ENCODE peak calls at places on chromosomes 5 and 9, in eight cellular contexts. W is ascending aorta; I is IMR-90; J is upper lobe of left lung; T is CD8-positive, alpha-beta T cell; X is left ventricle myocardium inferior; B is right lobe of liver; R is tibial artery. F is an unnamed sample.

GRCh38 chr9:111966324-111966723 is 69.7 kb downstream of the UGCG start:
- DNase-seq in W (no peak), I (no peak), J (no peak), T (no peak), X (no peak), B (no peak), R (no peak), F (no peak)

GRCh38 chr5:125117556-125117955 is 371.1 kb upstream of the ZNF608 start:
- DNase-seq in W (no peak), I (peak; percentile 56), J (no peak), T (no peak), X (no peak), B (no peak), R (no peak), F (no peak)

GRCh38 chr9:89996717-89997116 is 391.9 kb downstream of the GADD45G start:
- DNase-seq in W (no peak), I (no peak), J (peak; percentile 44), T (no peak), X (no peak), B (no peak), R (no peak), F (no peak)

GRCh38 chr5:10232386-10232785 is 17.3 kb downstream of the ATPSCKMT start:
- DNase-seq in W (no peak), I (no peak), J (no peak), T (no peak), X (no peak), B (no peak), R (no peak), F (no peak)

GRCh38 chr9:88808019-88808656 is 183.1 kb upstream of the S1PR3 start:
- DNase-seq in W (peak; percentile 53), I (no peak), J (no peak), T (no peak), X (no peak), B (no peak), R (no peak), F (no peak)

GRCh38 chr5:78600656-78601452 is 47.7 kb downstream of the LHFPL2 start:
- DNase-seq in W (no peak), I (peak; percentile 84), J (no peak), T (no peak), X (no peak), B (no peak), R (no peak), F (no peak)

GRCh38 chr5:13249854-13250253 is 694.6 kb downstream of the DNAH5 start:
- DNase-seq in W (no peak), I (no peak), J (no peak), T (no peak), X (no peak), B (no peak), R (no peak), F (no peak)

GRCh38 chr5:67146574-67146973 is 50.0 kb downstream of the CD180 start:
- DNase-seq in W (no peak), I (peak; percentile 47), J (no peak), T (no peak), X (no peak), B (no peak), R (no peak), F (no peak)

GRCh38 chr9:106503759-106504158 is 359.2 kb upstream of the ZNF462 start:
- DNase-seq in W (no peak), I (no peak), J (no peak), T (no peak), X (no peak), B (no peak), R (no peak), F (no peak)

GRCh38 chr5:110738503-110738811 is 350 bp upstream of the SLC25A46 start:
- DNase-seq in W (no peak), I (no peak), J (no peak), T (no peak), X (no peak), B (no peak), R (no peak), F (no peak)

GRCh38 chr5:141617128-141617527 is 1.7 kb downstream of the DIAPH1 start:
- DNase-seq in W (no peak), I (peak; percentile 29), J (no peak), T (no peak), X (no peak), B (no peak), R (no peak), F (no peak)

GRCh38 chr9:15697459-15697858 is 144.6 kb downstream of the CCDC171 start:
- DNase-seq in W (no peak), I (peak; percentile 95), J (no peak), T (no peak), X (no peak), B (no peak), R (no peak), F (no peak)

GRCh38 chr5:134370306-134370870 is 981 bp upstream of the UBE2B start:
- DNase-seq in W (no peak), I (no peak), J (no peak), T (peak; percentile 10), X (no peak), B (no peak), R (no peak), F (no peak)

GRCh38 chr5:80128129-80128528 is 93.0 kb downstream of the THBS4 start:
- DNase-seq in W (no peak), I (no peak), J (no peak), T (no peak), X (no peak), B (no peak), R (no peak), F (no peak)

GRCh38 chr9:126023962-126024361 is 276.8 kb downstream of the PBX3 start:
- DNase-seq in W (no peak), I (no peak), J (no peak), T (no peak), X (no peak), B (no peak), R (no peak), F (no peak)

GRCh38 chr5:16453609-16454008 is 12.0 kb downstream of the ZNF622 start:
- DNase-seq in W (no peak), I (no peak), J (no peak), T (no peak), X (no peak), B (no peak), R (no peak), F (no peak)
- TF ChIP-seq CTCF in W (no peak), I (no peak), J (no peak), T (no peak), X (peak; percentile 47), B (no peak), R (no peak), F (no peak)

GRCh38 chr5:72402381-72402890 is 82.3 kb downstream of the PTCD2 start:
- DNase-seq in W (no peak), I (peak; percentile 85), J (no peak), T (no peak), X (no peak), B (no peak), R (no peak), F (no peak)

GRCh38 chr5:72407078-72407477 is 86.9 kb downstream of the PTCD2 start:
- DNase-seq in W (no peak), I (no peak), J (no peak), T (no peak), X (no peak), B (no peak), R (no peak), F (no peak)

GRCh38 chr5:72400950-72401349 is 80.8 kb downstream of the PTCD2 start:
- DNase-seq in W (no peak), I (no peak), J (no peak), T (no peak), X (no peak), B (no peak), R (no peak), F (no peak)

GRCh38 chr5:72407541-72407940 is 87.4 kb downstream of the PTCD2 start:
- DNase-seq in W (no peak), I (peak; percentile 47), J (no peak), T (no peak), X (no peak), B (no peak), R (no peak), F (no peak)

GRCh38 chr5:72402959-72403628 is 82.9 kb downstream of the PTCD2 start:
- DNase-seq in W (peak; percentile 88), I (no peak), J (no peak), T (no peak), X (peak; percentile 21), B (no peak), R (peak; percentile 55), F (no peak)
- H3K27ac ChIP-seq in W (peak overlapping the region; percentile 75), I (no peak overlapping the region), J (no peak overlapping the region), T (no peak overlapping the region), X (peak overlapping the region; percentile 72), B (no peak overlapping the region), R (peak overlapping the region; percentile 73), F (no peak overlapping the region)

GRCh38 chr5:38663276-38663675 is 106.8 kb upstream of the LIFR start:
- DNase-seq in W (no peak), I (no peak), J (no peak), T (no peak), X (no peak), B (no peak), R (no peak), F (no peak)

GRCh38 chr5:38657020-38657419 is 100.6 kb upstream of the LIFR start:
- DNase-seq in W (no peak), I (no peak), J (no peak), T (no peak), X (no peak), B (no peak), R (no peak), F (no peak)

GRCh38 chr5:38655691-38656090 is 99.2 kb upstream of the LIFR start:
- DNase-seq in W (no peak), I (no peak), J (no peak), T (no peak), X (no peak), B (no peak), R (no peak), F (no peak)

GRCh38 chr5:38662088-38662487 is 105.6 kb upstream of the LIFR start:
- DNase-seq in W (no peak), I (no peak), J (no peak), T (no peak), X (no peak), B (no peak), R (no peak), F (no peak)

DNA sequence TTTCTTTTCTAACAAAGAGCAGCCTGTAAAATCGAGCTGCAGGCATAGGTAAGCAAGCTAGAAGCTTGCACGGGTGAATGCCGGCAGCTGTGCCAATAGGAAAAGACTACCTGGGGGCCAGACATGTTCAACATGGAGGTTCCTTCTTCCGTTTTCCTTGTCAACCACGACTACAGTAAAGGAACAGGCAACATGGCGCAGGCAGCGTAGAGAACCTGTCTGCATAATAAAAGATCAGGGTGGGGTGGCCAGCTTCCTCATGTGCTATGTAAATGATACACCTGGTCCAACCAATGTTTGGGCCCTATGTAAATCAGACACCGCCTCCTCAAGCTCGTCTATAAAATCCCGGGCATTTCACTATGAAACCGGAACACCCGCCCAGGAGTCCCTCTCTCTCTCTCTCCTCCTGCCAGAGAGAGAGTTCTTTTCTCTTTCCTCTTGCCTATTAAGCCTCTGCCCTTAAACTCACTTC is 103.8 kb upstream of the LIFR start:
- DNase-seq in W (no peak), I (no peak), J (no peak), T (no peak), X (no peak), B (no peak), R (no peak), F (no peak)
- H3K4me3 ChIP-seq in W (no peak overlapping the region), I (no peak overlapping the region), J (no peak overlapping the region), T (no peak overlapping the region), X (peak overlapping the region; percentile 44), B (no peak overlapping the region), R (no peak overlapping the region), F (no peak overlapping the region)

DNA sequence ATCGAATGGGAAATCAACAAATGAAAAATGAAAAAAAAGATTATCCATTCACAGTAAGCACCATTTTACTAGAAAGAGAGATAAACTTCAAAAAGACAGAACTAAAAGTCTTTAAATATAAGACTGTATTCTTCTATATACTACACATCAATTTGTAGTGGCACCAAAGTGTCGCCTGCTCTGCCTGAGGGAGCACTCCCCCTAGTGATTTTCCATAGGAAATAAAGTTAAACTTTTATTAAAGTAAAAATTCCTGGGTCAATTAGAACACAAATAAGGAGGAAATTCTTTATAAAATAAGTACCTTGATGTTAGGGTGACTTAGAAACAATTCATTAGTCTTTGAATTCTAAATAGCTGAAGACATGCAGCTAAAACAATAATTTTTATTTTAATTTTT is 9.7 kb downstream of the RAD1 start:
- DNase-seq in W (no peak), I (no peak), J (no peak), T (no peak), X (no peak), B (no peak), R (no peak), F (no peak)
- TF ChIP-seq CTCF in W (peak; percentile 37), I (peak; percentile 45), J (no peak), T (no peak), X (peak; percentile 40), B (peak; percentile 45), R (peak; percentile 15), F (peak; percentile 29)

F was measured in dorsolateral prefrontal cortex.